ENCODE peak calls at places on chromosomes 3 and 15, in four cellular contexts. One of them, this sample, is unnamed.

GRCh38 chr15:68797589-68798377 is 22.9 kb downstream of the ANP32A start:
- DNase-seq in astrocyte of the spinal cord: no peak
- DNase-seq in progenitor cell of endocrine pancreas: no peak
- DNase-seq in epithelial cell of esophagus: no peak
- DNase-seq in this sample: no peak

GRCh38 chr15:101014921-101015841 is 96.0 kb downstream of the LRRK1 start:
- DNase-seq in astrocyte of the spinal cord: peak
- DNase-seq in progenitor cell of endocrine pancreas: peak
- DNase-seq in epithelial cell of esophagus: peak
- DNase-seq in this sample: peak

GRCh38 chr3:191762323-191762960 is 301.5 kb downstream of the PYDC2 start:
- DNase-seq in astrocyte of the spinal cord: peak
- DNase-seq in progenitor cell of endocrine pancreas: no peak
- DNase-seq in epithelial cell of esophagus: peak
- DNase-seq in this sample: no peak

GRCh38 chr15:77634266-77634962 is 1.7 kb upstream of the LINGO1 start:
- DNase-seq in astrocyte of the spinal cord: peak
- DNase-seq in progenitor cell of endocrine pancreas: peak
- DNase-seq in epithelial cell of esophagus: peak
- DNase-seq in this sample: peak

GRCh38 chr3:122076414-122077292 is 21.5 kb downstream of the CD86 start:
- DNase-seq in astrocyte of the spinal cord: no peak
- DNase-seq in progenitor cell of endocrine pancreas: no peak
- DNase-seq in epithelial cell of esophagus: peak
- DNase-seq in this sample: no peak

GRCh38 chr3:95387242-95388021 is 1324.6 kb downstream of the NSUN3 start:
- DNase-seq in astrocyte of the spinal cord: no peak
- DNase-seq in progenitor cell of endocrine pancreas: no peak
- DNase-seq in epithelial cell of esophagus: no peak
- DNase-seq in this sample: no peak

GRCh38 chr15:80835338-80835737 is 56.2 kb downstream of the CEMIP start:
- DNase-seq in astrocyte of the spinal cord: no peak
- DNase-seq in progenitor cell of endocrine pancreas: no peak
- DNase-seq in epithelial cell of esophagus: no peak
- DNase-seq in this sample: no peak

GRCh38 chr15:63172376-63173115 is 15.3 kb upstream of the RPS27L start:
- DNase-seq in astrocyte of the spinal cord: no peak
- DNase-seq in progenitor cell of endocrine pancreas: no peak
- DNase-seq in epithelial cell of esophagus: no peak
- DNase-seq in this sample: no peak

GRCh38 chr3:194139085-194139976 is 3.4 kb downstream of the HES1 start:
- DNase-seq in astrocyte of the spinal cord: peak
- DNase-seq in progenitor cell of endocrine pancreas: no peak
- DNase-seq in epithelial cell of esophagus: peak
- DNase-seq in this sample: no peak

GRCh38 chr3:9957214-9957613 is 5.0 kb upstream of the PRRT3 start:
- DNase-seq in astrocyte of the spinal cord: peak
- DNase-seq in progenitor cell of endocrine pancreas: no peak
- DNase-seq in epithelial cell of esophagus: no peak
- DNase-seq in this sample: no peak

DNA sequence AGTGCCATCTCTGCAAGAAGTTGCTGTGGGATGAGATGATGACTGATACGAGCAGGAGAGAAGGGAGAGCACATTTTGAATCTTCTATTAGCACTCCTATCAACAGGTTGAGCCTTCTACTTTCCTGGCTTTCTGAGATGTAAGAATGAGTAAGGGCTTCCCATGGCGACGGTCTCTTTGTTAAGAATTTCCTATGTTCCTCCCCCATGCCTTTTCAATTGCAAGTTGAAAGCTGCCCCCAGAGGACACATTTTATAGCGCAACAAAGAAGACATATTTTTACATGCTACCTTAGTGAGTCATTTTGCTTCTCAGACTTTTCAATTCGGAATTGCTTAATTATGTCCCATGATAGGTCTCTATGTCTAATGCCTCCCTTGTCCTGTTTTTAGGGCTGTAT is 71.3 kb upstream of the LRTM1 start:
- DNase-seq in astrocyte of the spinal cord: peak
- DNase-seq in progenitor cell of endocrine pancreas: no peak
- DNase-seq in epithelial cell of esophagus: peak
- DNase-seq in this sample: no peak
- TF ChIP-seq CTCF in astrocyte of the spinal cord: peak
- TF ChIP-seq CTCF in progenitor cell of endocrine pancreas: peak
- TF ChIP-seq CTCF in epithelial cell of esophagus: peak
- TF ChIP-seq CTCF in this sample: no peak

GRCh38 chr15:61216519-61216918 is 12.6 kb downstream of the RORA start:
- DNase-seq in astrocyte of the spinal cord: no peak
- DNase-seq in progenitor cell of endocrine pancreas: no peak
- DNase-seq in epithelial cell of esophagus: no peak
- DNase-seq in this sample: no peak
- TF ChIP-seq CTCF in astrocyte of the spinal cord: no peak
- TF ChIP-seq CTCF in progenitor cell of endocrine pancreas: peak
- TF ChIP-seq CTCF in epithelial cell of esophagus: peak
- TF ChIP-seq CTCF in this sample: no peak

GRCh38 chr15:48717458-48717857 is 71.9 kb upstream of the FBN1 start:
- DNase-seq in astrocyte of the spinal cord: peak
- DNase-seq in progenitor cell of endocrine pancreas: no peak
- DNase-seq in epithelial cell of esophagus: peak
- DNase-seq in this sample: no peak
- TF ChIP-seq CTCF in astrocyte of the spinal cord: peak
- TF ChIP-seq CTCF in progenitor cell of endocrine pancreas: no peak
- TF ChIP-seq CTCF in epithelial cell of esophagus: no peak
- TF ChIP-seq CTCF in this sample: no peak

DNA sequence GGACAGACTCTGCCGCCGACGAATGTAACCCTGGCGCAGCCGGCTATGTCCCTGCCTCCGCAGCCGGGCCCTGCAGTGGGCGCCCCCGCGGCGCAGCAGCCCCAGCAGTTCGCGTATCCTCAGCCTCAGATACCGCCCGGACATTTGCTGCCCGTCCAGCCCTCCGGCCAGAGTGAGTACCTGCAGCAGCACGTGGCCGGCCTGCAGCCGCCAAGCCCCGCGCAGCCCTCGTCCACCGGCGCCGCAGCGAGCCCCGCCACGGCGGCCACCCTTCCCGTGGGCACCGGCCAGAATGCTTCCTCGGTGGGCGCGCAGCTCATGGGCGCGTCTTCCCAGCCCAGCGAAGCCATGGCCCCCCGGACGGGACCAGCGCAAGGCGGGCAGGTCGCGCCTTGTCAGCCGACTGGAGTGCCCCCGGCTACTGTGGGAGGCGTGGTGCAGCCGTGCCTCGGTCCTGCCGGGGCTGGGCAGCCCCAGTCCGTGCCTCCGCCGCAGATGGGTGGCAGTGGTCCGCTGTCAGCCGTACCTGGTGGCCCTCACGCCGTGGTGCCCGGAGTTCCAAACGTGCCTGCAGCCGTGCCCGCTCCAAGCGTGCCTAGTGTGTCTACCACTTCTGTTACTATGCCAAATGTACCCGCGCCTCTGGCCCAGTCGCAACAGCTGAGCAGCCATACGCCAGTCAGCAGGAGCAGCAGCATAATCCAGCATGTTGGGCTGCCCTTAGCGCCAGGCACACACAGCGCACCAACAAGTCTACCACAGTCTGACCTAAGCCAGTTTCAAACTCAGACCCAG is 2.4 kb downstream of the TSC22D2 start:
- DNase-seq in astrocyte of the spinal cord: no peak
- DNase-seq in progenitor cell of endocrine pancreas: peak
- DNase-seq in epithelial cell of esophagus: peak
- DNase-seq in this sample: peak
- TF ChIP-seq CTCF in astrocyte of the spinal cord: no peak
- TF ChIP-seq CTCF in progenitor cell of endocrine pancreas: peak
- TF ChIP-seq CTCF in epithelial cell of esophagus: no peak
- TF ChIP-seq CTCF in this sample: no peak

GRCh38 chr3:1943395-1944118 is 155.1 kb upstream of the CNTN4 start:
- DNase-seq in astrocyte of the spinal cord: no peak
- DNase-seq in progenitor cell of endocrine pancreas: no peak
- DNase-seq in epithelial cell of esophagus: no peak
- DNase-seq in this sample: no peak

GRCh38 chr3:1945698-1946097 is 153.0 kb upstream of the CNTN4 start:
- DNase-seq in astrocyte of the spinal cord: no peak
- DNase-seq in progenitor cell of endocrine pancreas: no peak
- DNase-seq in epithelial cell of esophagus: no peak
- DNase-seq in this sample: no peak

GRCh38 chr3:1942751-1943150 is 155.9 kb upstream of the CNTN4 start:
- DNase-seq in astrocyte of the spinal cord: no peak
- DNase-seq in progenitor cell of endocrine pancreas: no peak
- DNase-seq in epithelial cell of esophagus: no peak
- DNase-seq in this sample: no peak
- TF ChIP-seq CTCF in astrocyte of the spinal cord: no peak
- TF ChIP-seq CTCF in progenitor cell of endocrine pancreas: no peak
- TF ChIP-seq CTCF in epithelial cell of esophagus: no peak
- TF ChIP-seq CTCF in this sample: no peak

DNA sequence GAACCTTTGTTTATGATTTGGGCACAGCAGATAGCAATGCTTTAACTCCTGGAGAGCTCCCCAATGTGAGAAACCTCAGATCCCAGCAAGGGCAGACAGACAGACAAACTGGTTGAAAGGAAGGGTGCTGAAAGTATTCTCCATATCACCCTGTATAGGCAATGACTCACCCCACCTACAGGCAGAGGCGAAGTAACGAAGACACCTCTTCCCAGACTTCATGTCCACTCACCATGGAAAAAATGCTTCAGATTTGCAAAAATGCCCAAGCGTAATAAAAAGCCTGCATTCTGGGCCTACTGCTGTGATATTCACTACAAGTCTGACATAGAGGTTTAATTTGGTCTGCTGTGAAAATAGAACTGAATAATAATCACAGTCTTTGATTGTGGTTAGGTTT is 50.5 kb downstream of the THBS1 start:
- DNase-seq in astrocyte of the spinal cord: peak
- DNase-seq in progenitor cell of endocrine pancreas: no peak
- DNase-seq in epithelial cell of esophagus: peak
- DNase-seq in this sample: no peak
- TF ChIP-seq CTCF in astrocyte of the spinal cord: no peak
- TF ChIP-seq CTCF in progenitor cell of endocrine pancreas: no peak
- TF ChIP-seq CTCF in epithelial cell of esophagus: peak
- TF ChIP-seq CTCF in this sample: no peak

GRCh38 chr15:40354408-40355171 is 3.4 kb upstream of the DISP2 start:
- DNase-seq in astrocyte of the spinal cord: peak
- DNase-seq in progenitor cell of endocrine pancreas: no peak
- DNase-seq in epithelial cell of esophagus: no peak
- DNase-seq in this sample: peak
- TF ChIP-seq CTCF in astrocyte of the spinal cord: peak
- TF ChIP-seq CTCF in progenitor cell of endocrine pancreas: peak
- TF ChIP-seq CTCF in epithelial cell of esophagus: peak
- TF ChIP-seq CTCF in this sample: peak

GRCh38 chr3:30628931-30629590 is 22.7 kb downstream of the TGFBR2 start:
- DNase-seq in astrocyte of the spinal cord: no peak
- DNase-seq in progenitor cell of endocrine pancreas: no peak
- DNase-seq in epithelial cell of esophagus: no peak
- DNase-seq in this sample: no peak
- TF ChIP-seq CTCF in astrocyte of the spinal cord: peak
- TF ChIP-seq CTCF in progenitor cell of endocrine pancreas: no peak
- TF ChIP-seq CTCF in epithelial cell of esophagus: peak
- TF ChIP-seq CTCF in this sample: no peak